ENCODE peak calls at places on chromosomes 5 and 9, in six cellular contexts. K is CD4-positive, alpha-beta memory T cell; C is neuronal stem cell; T is heart right ventricle; P is fibroblast of lung; Z is CD4-positive, CD25-positive, alpha-beta regulatory T cell. X is an unnamed sample.

GRCh38 chr5:1312993-1313833 is 18.3 kb upstream of the TERT start:
- DNase-seq in Z (no peak), K (peak; percentile 55), P (no peak), T (no peak), C (no peak), X (peak; percentile 86)

GRCh38 chr9:76658510-76659231 is 105.6 kb upstream of the PCA3 start:
- DNase-seq in T (no peak), C (no peak), K (peak; percentile 49), P (peak; percentile 62), Z (no peak), X (peak; percentile 20)

GRCh38 chr9:114674798-114675554 is 7.0 kb downstream of the TEX48 start:
- DNase-seq in Z (no peak), C (no peak), P (peak; percentile 51), T (no peak), K (no peak), X (no peak)

GRCh38 chr5:29001666-29002065 is 1963.3 kb upstream of the CDH9 start:
- DNase-seq in K (no peak), T (no peak), Z (no peak), P (no peak), C (no peak), X (no peak)

GRCh38 chr5:179536676-179537075 is 13.7 kb upstream of the RUFY1 start:
- DNase-seq in C (no peak), P (no peak), K (no peak), T (no peak), Z (no peak), X (no peak)

GRCh38 chr5:175746851-175747250 is 89.0 kb downstream of the HRH2 start:
- DNase-seq in P (no peak), T (no peak), K (no peak), Z (no peak), C (peak; percentile 23), X (no peak)

GRCh38 chr5:66959668-66960067 is 236.9 kb downstream of the CD180 start:
- DNase-seq in Z (no peak), T (no peak), P (peak; percentile 47), K (no peak), C (no peak), X (no peak)

GRCh38 chr5:12566441-12566840 is 662.2 kb upstream of the CTNND2 start:
- DNase-seq in Z (no peak), T (no peak), K (no peak), C (no peak), P (peak; percentile 52), X (no peak)

GRCh38 chr5:41790038-41790776 is 80.0 kb downstream of the OXCT1 start:
- DNase-seq in P (peak; percentile 39), K (no peak), T (no peak), Z (no peak), C (no peak), X (no peak)

GRCh38 chr5:126972062-126972895 is 58.1 kb downstream of the MARCHF3 start:
- DNase-seq in K (peak; percentile 12), T (no peak), Z (no peak), P (no peak), C (no peak), X (peak; percentile 56)

GRCh38 chr5:148474025-148474511 is 90.3 kb downstream of the FBXO38 start:
- DNase-seq in P (peak; percentile 83), C (no peak), Z (no peak), K (no peak), T (peak; percentile 72), X (no peak)

GRCh38 chr9:127517620-127518019 is 66.3 kb downstream of the LRSAM1 start:
- DNase-seq in K (no peak), Z (no peak), C (no peak), T (no peak), P (no peak), X (no peak)

GRCh38 chr5:157457391-157457790 is 2.6 kb upstream of the NIPAL4 start:
- DNase-seq in P (no peak), K (no peak), T (no peak), C (no peak), Z (no peak), X (no peak)

GRCh38 chr5:178277346-178277745 is 44.7 kb upstream of the PHYKPL start:
- DNase-seq in T (no peak), C (no peak), P (no peak), K (no peak), Z (no peak), X (no peak)

GRCh38 chr5:169177431-169177694 is 123.6 kb downstream of the SLIT3 start:
- DNase-seq in Z (no peak), T (no peak), C (no peak), K (no peak), P (no peak), X (no peak)
- H3K36me3 ChIP-seq in Z (no peaks in the 10 kb centered on the region), T (no peaks in the 10 kb centered on the region), C (no peaks in the 10 kb centered on the region), K (no peaks in the 10 kb centered on the region), P (no peaks in the 10 kb centered on the region), X (no peaks in the 10 kb centered on the region)

DNA sequence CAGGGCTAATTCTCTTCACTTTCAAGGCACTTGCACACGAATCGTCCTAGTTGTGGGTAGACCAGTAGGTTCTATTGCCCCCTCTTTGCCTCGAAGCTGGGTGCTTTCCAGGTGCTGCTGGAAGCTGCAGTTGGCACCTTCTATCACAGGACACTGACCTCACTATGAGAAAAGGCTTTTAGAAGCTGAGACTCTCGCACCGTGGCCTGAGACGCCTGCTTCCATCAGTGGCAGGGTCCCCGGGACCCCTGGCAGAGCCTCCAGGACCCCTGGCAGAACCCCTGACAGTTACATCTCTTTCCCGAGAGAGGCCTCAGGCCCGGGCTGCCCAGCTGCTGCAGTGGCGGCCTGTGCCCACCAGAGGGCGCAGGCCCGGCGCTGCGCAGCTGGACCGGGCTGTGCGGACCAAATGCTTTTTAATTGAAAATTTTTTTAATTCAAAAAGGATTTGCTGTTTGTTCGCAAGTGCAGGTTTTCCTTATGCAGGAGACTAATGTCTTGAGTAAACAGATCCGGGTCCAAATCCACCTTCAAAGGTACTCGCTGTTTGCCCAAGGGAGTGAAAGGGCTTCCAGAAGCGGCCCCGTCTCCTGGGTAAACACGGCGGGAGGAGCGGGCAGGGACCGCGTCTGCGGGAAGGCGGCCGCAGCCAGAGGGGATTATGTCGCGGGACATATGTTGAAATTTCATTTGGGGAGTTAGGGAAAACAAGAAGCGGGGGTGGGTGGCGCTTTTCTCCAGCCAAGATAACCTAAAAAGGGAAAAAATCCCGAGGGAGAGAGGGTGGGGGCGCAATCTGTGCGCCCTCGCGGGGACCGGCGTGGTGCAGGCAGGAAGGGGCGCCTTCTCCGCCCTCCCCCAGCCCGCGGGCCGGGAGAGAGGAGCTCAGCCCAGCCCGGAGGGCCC is 114.5 kb upstream of the LMX1B start:
- DNase-seq in K (peak; percentile 49), Z (no peak), T (peak; percentile 29), C (peak; percentile 57), P (peak; percentile 36), X (peak; percentile 43)
- H3K4me3 ChIP-seq in K (no peak overlapping the region), Z (peak overlapping the region; percentile 48), T (peak overlapping the region; percentile 56), C (peak overlapping the region; percentile 70), P (peak overlapping the region; percentile 43), X (no peak overlapping the region)

DNA sequence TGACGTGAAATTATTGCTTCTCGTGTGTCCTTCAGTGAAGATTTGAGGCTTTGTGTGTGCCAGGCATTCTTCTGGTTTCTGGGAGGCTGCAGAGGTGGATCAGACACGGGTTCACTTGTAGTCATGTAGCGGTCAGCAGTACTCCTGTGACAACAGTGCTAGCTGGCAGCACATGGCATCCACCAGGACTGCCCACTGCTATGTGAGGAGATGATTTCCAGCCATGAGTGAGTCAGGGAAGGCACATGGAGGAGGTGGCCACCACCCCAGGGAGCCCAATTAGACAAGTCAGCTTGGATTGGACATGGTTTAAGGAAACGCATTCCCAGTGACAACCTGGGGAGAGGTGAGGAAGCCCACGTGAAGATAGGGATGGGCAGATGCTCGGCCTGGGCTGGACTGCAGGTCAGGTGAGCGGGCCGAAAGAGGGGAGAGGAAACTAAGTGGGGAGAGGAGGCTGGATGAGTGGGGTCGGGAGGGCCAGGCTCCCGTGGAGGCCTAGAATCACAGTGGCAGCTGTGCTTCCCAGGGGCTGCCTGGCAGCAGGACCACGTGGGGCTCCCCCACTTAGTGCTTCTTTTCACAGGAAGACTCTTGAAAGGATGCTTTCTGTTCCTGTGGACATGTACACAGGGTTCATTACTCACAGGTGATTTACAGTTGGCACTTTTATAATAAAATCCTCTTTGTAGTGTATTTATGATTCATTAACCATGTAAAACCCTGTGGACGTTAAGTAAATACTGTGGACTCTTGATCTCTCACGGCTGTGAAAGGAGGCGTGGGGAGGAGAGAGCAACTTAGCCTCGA is 80.0 kb upstream of the OTULINL start:
- DNase-seq in P (no peak), C (no peak), T (no peak), K (no peak), Z (no peak), X (no peak)
- H3K36me3 ChIP-seq in P (peaks cover 62% of the 10 kb centered on the region), C (peaks cover 97% of the 10 kb centered on the region), T (peaks cover 100% of the 10 kb centered on the region), K (no peaks in the 10 kb centered on the region), Z (no peaks in the 10 kb centered on the region), X (peaks cover 50% of the 10 kb centered on the region)

GRCh38 chr5:76604838-76605237 is 18.4 kb downstream of the F2RL2 start:
- DNase-seq in K (no peak), T (no peak), Z (no peak), P (peak; percentile 52), C (no peak), X (no peak)

GRCh38 chr5:76606665-76607064 is 16.5 kb downstream of the F2RL2 start:
- DNase-seq in T (no peak), K (no peak), P (no peak), C (no peak), Z (no peak), X (no peak)

GRCh38 chr5:76610196-76610595 is 13.0 kb downstream of the F2RL2 start:
- DNase-seq in P (peak; percentile 36), K (no peak), C (no peak), Z (no peak), T (no peak), X (no peak)

GRCh38 chr5:76608833-76609232 is 14.4 kb downstream of the F2RL2 start:
- DNase-seq in T (no peak), P (peak; percentile 76), Z (no peak), C (no peak), K (no peak), X (no peak)

DNA sequence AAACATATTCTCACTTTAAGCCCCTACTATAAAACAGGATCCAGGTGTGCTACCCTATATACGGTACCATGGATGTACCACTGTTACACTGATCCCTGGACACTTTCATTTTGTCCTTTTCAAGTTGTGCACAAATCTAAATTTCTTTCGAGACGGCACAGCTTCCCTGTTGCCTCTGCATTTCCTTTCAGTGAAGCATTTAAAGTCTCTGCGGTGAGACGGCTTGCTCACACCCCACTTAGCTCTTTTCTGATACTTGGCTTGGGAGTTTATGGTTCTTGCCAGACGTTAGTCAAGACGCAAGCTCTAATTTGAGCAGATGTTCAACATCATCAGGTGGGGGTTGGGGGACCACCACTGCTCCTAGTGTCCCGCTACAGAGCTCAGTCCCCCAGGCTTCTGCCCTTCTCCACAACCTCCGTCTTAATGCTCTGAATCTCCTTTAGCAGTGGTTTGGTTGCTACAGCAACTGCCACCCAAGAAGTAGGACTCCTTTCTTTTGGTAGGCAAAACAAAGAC is 15.8 kb downstream of the F2RL2 start:
- DNase-seq in C (peak; percentile 38), P (peak; percentile 78), Z (no peak), T (no peak), K (no peak), X (no peak)
- H3K4me3 ChIP-seq in C (no peak overlapping the region), P (peak overlapping the region; percentile 25), Z (no peak overlapping the region), T (peak overlapping the region; percentile 12), K (no peak overlapping the region), X (no peak overlapping the region)

X was measured in GM06990.